ENCODE peak calls at places on chromosomes 12 and 14, in nine cellular contexts. M, R, I, V, K, N, T, Q and H are unnamed samples.

GRCh38 chr14:90383126-90383730 is 13.6 kb upstream of the CALM1 start:
- DNase-seq in M (peak; percentile 99), R (peak; percentile 99), I (peak; percentile 93), V (peak; percentile 100), K (peak; percentile 100), N (peak; percentile 100), T (peak; percentile 99), Q (peak; percentile 100), H (peak; percentile 99)

GRCh38 chr12:5085896-5086295 is 42.2 kb downstream of the KCNA5 start:
- DNase-seq in M (no peak), R (no peak), I (no peak), V (no peak), K (no peak), N (no peak), T (no peak), Q (no peak), H (peak; percentile 61)

GRCh38 chr12:24072302-24072701 is 122.8 kb upstream of the SOX5 start:
- DNase-seq in M (no peak), R (no peak), I (no peak), V (no peak), K (no peak), N (no peak), T (no peak), Q (no peak), H (no peak)

GRCh38 chr12:121089031-121089812 is 43.5 kb upstream of the P2RX7 start:
- DNase-seq in M (no peak), R (no peak), I (no peak), V (no peak), K (no peak), N (no peak), T (peak; percentile 62), Q (no peak), H (no peak)

GRCh38 chr14:65015391-65015790 is 28.7 kb downstream of the FNTB start:
- DNase-seq in M (no peak), R (no peak), I (no peak), V (no peak), K (no peak), N (no peak), T (no peak), Q (no peak), H (no peak)

GRCh38 chr12:50111417-50111692 is 681 bp upstream of the COX14 start:
- DNase-seq in M (no peak), R (no peak), I (no peak), V (no peak), K (no peak), N (no peak), T (no peak), Q (no peak), H (no peak)

GRCh38 chr12:88338486-88338885 is 196.4 kb downstream of the TMTC3 start:
- DNase-seq in M (no peak), R (no peak), I (no peak), V (no peak), K (no peak), N (no peak), T (no peak), Q (no peak), H (no peak)

GRCh38 chr12:31989571-31989970 is 30.4 kb downstream of the RESF1 start:
- DNase-seq in M (no peak), R (no peak), I (no peak), V (no peak), K (no peak), N (no peak), T (no peak), Q (no peak), H (no peak)

GRCh38 chr12:109598428-109598854 is 24.8 kb downstream of the MVK start:
- DNase-seq in M (no peak), R (no peak), I (no peak), V (no peak), K (no peak), N (no peak), T (no peak), Q (no peak), H (no peak)

GRCh38 chr14:69985456-69985855 is 106.2 kb downstream of the SMOC1 start:
- DNase-seq in M (no peak), R (no peak), I (no peak), V (no peak), K (no peak), N (no peak), T (no peak), Q (no peak), H (no peak)

DNA sequence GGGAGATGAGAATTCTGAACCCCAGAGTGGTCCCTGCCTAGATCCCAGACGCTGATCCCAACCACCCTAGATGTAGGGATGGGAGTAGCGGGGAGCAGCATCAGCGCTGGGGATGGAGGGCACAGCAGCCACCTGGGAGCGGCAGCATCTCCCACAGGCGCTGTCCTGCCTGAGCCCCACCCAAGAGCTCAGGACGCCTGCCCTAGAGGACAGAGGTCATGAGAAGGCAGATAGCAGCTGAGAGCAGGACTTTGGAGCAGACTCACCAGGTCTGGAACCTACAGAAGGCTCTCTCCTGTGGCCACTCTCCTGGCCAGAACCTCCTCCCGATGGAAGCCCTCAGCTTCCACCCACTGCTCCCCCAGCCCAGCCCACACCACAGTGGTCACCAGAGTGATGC is 7.2 kb downstream of the CCDC85C start:
- DNase-seq in M (no peak), R (no peak), I (no peak), V (no peak), K (no peak), N (no peak), T (no peak), Q (no peak), H (no peak)
- H3K4me1 ChIP-seq in M (peaks cover 94% of the 10 kb centered on the region), R (peaks cover 41% of the 10 kb centered on the region), I (peaks cover 99% of the 10 kb centered on the region), V (peaks cover 42% of the 10 kb centered on the region), K (peaks cover 100% of the 10 kb centered on the region), N (peaks cover 6% of the 10 kb centered on the region), T (peaks cover 2% of the 10 kb centered on the region), Q (peaks cover 46% of the 10 kb centered on the region), H (peaks cover 8% of the 10 kb centered on the region)

GRCh38 chr12:65940744-65941143 is 116.5 kb downstream of the HMGA2 start:
- DNase-seq in M (no peak), R (no peak), I (no peak), V (no peak), K (no peak), N (no peak), T (no peak), Q (no peak), H (no peak)

GRCh38 chr12:65945457-65945856 is 121.2 kb downstream of the HMGA2 start:
- DNase-seq in M (no peak), R (no peak), I (no peak), V (no peak), K (no peak), N (no peak), T (no peak), Q (no peak), H (no peak)

GRCh38 chr12:65941388-65941787 is 117.1 kb downstream of the HMGA2 start:
- DNase-seq in M (no peak), R (no peak), I (no peak), V (no peak), K (no peak), N (no peak), T (no peak), Q (no peak), H (peak; percentile 75)

GRCh38 chr12:65944637-65945036 is 120.4 kb downstream of the HMGA2 start:
- DNase-seq in M (no peak), R (no peak), I (no peak), V (no peak), K (no peak), N (no peak), T (no peak), Q (no peak), H (no peak)

DNA sequence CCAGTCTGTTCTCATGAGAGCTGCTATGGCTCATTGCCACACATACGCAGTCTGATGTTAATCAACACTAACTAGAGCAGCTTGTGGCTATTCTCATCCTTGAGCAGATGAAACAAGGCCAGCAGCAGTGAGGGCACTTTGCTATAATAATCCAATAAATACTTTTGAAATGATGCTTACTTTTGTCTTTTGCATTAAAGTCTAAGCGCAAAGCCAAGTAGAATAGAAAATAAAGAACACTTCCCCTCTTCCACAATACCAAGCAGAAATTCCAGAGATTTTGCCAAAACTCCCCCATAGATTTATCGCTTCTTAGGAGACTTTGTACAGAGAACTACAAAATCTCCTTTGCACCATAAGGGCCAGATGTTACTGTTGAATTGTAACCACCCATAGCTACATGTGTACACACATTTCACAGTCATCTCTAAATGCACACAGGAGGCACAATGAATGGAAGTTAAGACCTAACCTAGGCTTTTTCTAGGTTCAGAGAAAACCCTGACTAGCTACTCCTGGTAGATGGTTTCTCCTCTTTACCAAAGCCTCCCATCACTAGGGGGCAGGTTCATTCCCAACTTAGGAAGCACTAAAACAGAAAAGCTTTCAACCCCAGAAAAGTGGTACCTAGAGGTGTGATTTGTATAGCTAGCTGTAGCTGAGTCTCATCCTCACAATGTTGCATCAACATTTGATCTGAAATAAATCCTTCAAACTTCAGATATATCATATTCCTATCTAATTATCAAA is 119.3 kb downstream of the HMGA2 start:
- DNase-seq in M (no peak), R (no peak), I (no peak), V (no peak), K (no peak), N (no peak), T (no peak), Q (no peak), H (no peak)
- TF ChIP-seq CTCF in M (no peak), R (no peak), I (no peak), V (no peak), K (no peak), N (no peak), T (peak; percentile 51), Q (peak; percentile 17), H (peak; percentile 34)

DNA sequence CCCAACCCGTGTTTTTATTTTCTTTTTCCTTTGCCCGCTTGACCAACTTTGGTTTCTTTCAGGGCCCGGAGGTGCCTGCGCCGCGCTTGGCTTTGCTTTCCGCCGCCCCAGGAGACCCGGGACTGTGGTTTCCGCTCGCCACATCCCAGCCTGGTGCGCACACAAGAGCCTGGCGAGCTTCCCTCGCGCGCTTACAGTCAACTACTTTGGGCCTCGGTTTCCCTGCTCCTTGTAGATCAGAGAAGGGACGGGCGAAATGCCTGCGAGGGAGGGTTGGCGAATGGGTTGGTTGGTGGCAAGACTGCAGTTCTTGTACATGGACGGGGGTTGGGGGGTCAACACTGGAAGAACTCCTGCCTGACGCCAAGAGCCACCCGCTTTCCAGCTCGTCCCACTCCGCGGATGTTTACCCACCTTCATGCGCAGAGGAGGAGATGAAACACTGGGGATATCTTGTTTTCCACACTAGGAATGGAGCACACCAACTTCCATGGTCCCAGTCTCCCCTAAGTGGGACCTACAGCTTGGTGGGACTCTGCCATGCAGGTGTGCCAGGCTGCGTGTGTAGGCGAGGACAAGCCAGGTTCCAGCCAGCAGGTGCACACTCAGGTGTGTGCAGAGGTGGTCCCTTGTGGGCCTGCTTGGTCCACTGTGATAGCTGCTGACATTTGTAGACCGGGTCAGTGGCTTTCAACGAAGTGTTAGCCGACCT is 16.6 kb upstream of the TBX3 start:
- DNase-seq in M (no peak), R (no peak), I (no peak), V (no peak), K (no peak), N (no peak), T (peak; percentile 45), Q (peak; percentile 31), H (no peak)
- H3K27me3 ChIP-seq in M (no peaks in the 10 kb centered on the region), R (no peaks in the 10 kb centered on the region), I (peaks cover 27% of the 10 kb centered on the region), V (peaks cover 92% of the 10 kb centered on the region), K (peaks cover 97% of the 10 kb centered on the region), N (peaks cover 88% of the 10 kb centered on the region), T (peaks cover 86% of the 10 kb centered on the region), Q (peaks cover 100% of the 10 kb centered on the region), H (peaks cover 29% of the 10 kb centered on the region)

DNA sequence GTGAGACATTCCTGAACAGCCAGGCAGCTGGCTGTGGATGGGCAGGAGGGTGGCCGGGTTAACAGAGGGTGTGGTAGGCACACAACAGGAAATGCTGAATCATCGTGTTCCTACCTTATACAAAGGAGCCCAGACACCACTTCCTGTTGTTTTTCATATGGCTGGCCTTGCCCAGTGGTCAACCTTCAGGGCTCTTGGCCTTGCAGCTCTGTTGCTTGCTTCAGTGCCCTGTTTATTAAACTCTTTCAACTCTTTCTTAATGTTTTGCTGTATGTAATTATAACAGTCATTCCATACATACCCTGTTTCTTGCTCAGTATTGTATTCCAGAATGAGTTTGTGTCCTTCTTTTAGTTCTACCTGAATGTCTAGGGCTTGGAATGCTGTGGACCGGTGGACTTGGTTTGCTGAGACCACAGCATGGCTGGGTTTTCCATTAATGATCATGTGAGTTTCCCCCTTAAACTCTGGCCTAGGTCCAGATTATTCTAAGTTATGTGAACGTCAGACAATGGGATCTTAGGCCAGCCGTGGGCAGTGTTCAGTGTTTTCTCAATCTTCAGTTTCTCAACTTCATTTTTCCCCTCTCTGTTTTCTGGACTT is 11.9 kb downstream of the CFAP54 start:
- DNase-seq in M (no peak), R (peak; percentile 31), I (peak; percentile 16), V (no peak), K (peak; percentile 18), N (no peak), T (peak; percentile 45), Q (no peak), H (peak; percentile 82)
- H3K4me1 ChIP-seq in M (no peaks in the 10 kb centered on the region), R (no peaks in the 10 kb centered on the region), I (peaks cover 32% of the 10 kb centered on the region), V (peaks cover 5% of the 10 kb centered on the region), K (peaks cover 32% of the 10 kb centered on the region), N (peaks cover 7% of the 10 kb centered on the region), T (no peaks in the 10 kb centered on the region), Q (no peaks in the 10 kb centered on the region), H (peaks cover 34% of the 10 kb centered on the region)